ENCODE peak calls at places on chromosomes 12 and 14, in nine cellular contexts. G, O, D, P, K, N, M, Q and R are unnamed samples.

GRCh38 chr12:112971248-112971647 is 7.1 kb upstream of the OAS2 start:
- DNase-seq in G (peak), O (no peak), D (no peak), P (no peak), K (no peak), N (peak), M (no peak), Q (no peak), R (no peak)

GRCh38 chr12:41365653-41366131 is 177.6 kb downstream of the PDZRN4 start:
- DNase-seq in G (no peak), O (no peak), D (peak), P (no peak), K (no peak), N (no peak), M (no peak), Q (no peak), R (no peak)

GRCh38 chr14:83419420-83419819 is 1885.8 kb upstream of the SEL1L start:
- DNase-seq in G (no peak), O (no peak), D (no peak), P (no peak), K (no peak), N (no peak), M (no peak), Q (no peak), R (no peak)

GRCh38 chr14:58566979-58567378 is 70.8 kb upstream of the DACT1 start:
- DNase-seq in G (no peak), O (no peak), D (no peak), P (no peak), K (no peak), N (no peak), M (no peak), Q (no peak), R (no peak)

GRCh38 chr14:58151701-58152568 is at the start of gene ARMH4:
- DNase-seq in G (peak), O (peak), D (peak), P (peak), K (peak), N (peak), M (peak), Q (peak), R (peak)

GRCh38 chr12:72077111-72077820 is 138.6 kb downstream of the TPH2 start:
- DNase-seq in G (no peak), O (no peak), D (no peak), P (no peak), K (peak), N (no peak), M (no peak), Q (no peak), R (no peak)

GRCh38 chr12:108565976-108566375 is 3.6 kb downstream of the ISCU start:
- DNase-seq in G (peak), O (peak), D (peak), P (peak), K (peak), N (peak), M (peak), Q (no peak), R (peak)

GRCh38 chr14:78737606-78738005 is 567.4 kb downstream of the NRXN3 start:
- DNase-seq in G (no peak), O (no peak), D (no peak), P (no peak), K (no peak), N (no peak), M (no peak), Q (no peak), R (no peak)

GRCh38 chr12:88081247-88081646 is 52.0 kb upstream of the C12orf50 start:
- DNase-seq in G (no peak), O (no peak), D (no peak), P (no peak), K (no peak), N (no peak), M (no peak), Q (no peak), R (no peak)

GRCh38 chr14:41051801-41052200 is 554.9 kb upstream of the LRFN5 start:
- DNase-seq in G (no peak), O (no peak), D (no peak), P (no peak), K (no peak), N (no peak), M (no peak), Q (no peak), R (no peak)

GRCh38 chr12:46046436-46046835 is 56.1 kb upstream of the SCAF11 start:
- DNase-seq in G (no peak), O (no peak), D (no peak), P (no peak), K (no peak), N (no peak), M (no peak), Q (no peak), R (no peak)

GRCh38 chr12:3116106-3116898 is 39.1 kb downstream of the TSPAN9 start:
- DNase-seq in G (no peak), O (no peak), D (no peak), P (no peak), K (no peak), N (peak), M (no peak), Q (no peak), R (no peak)

GRCh38 chr12:114729731-114730130 is 45.8 kb upstream of the TBX3 start:
- DNase-seq in G (no peak), O (no peak), D (peak), P (no peak), K (peak), N (peak), M (peak), Q (no peak), R (peak)

GRCh38 chr12:86613306-86613705 is 357.1 kb upstream of the MGAT4C start:
- DNase-seq in G (peak), O (no peak), D (no peak), P (no peak), K (peak), N (no peak), M (peak), Q (no peak), R (peak)

GRCh38 chr12:32273063-32273521 is 126.3 kb upstream of the FGD4 start:
- DNase-seq in G (no peak), O (no peak), D (peak), P (no peak), K (no peak), N (peak), M (no peak), Q (no peak), R (no peak)

GRCh38 chr14:58104808-58105207 is 47.2 kb downstream of the ARMH4 start:
- DNase-seq in G (peak), O (no peak), D (peak), P (no peak), K (peak), N (peak), M (peak), Q (peak), R (peak)

GRCh38 chr14:98345186-98345585 is 926.8 kb downstream of the BCL11B start:
- DNase-seq in G (no peak), O (no peak), D (peak), P (no peak), K (peak), N (no peak), M (peak), Q (no peak), R (no peak)

GRCh38 chr12:21631367-21631766 is 26.3 kb downstream of the LDHB start:
- DNase-seq in G (no peak), O (no peak), D (no peak), P (no peak), K (no peak), N (no peak), M (no peak), Q (no peak), R (no peak)

GRCh38 chr12:81294325-81295190 is 216.7 kb downstream of the ACSS3 start:
- DNase-seq in G (peak), O (no peak), D (peak), P (no peak), K (no peak), N (no peak), M (no peak), Q (no peak), R (no peak)

GRCh38 chr12:48937170-48937569 is 11.9 kb upstream of the FKBP11 start:
- DNase-seq in G (no peak), O (no peak), D (no peak), P (no peak), K (no peak), N (no peak), M (no peak), Q (no peak), R (no peak)

GRCh38 chr14:54172562-54172961 is 215.9 kb upstream of the BMP4 start:
- DNase-seq in G (no peak), O (no peak), D (no peak), P (no peak), K (no peak), N (no peak), M (no peak), Q (no peak), R (no peak)

GRCh38 chr12:7158866-7159600 is 28.9 kb downstream of the CLSTN3 start:
- DNase-seq in G (no peak), O (no peak), D (no peak), P (peak), K (no peak), N (no peak), M (no peak), Q (no peak), R (no peak)

GRCh38 chr12:105922670-105923102 is 216.1 kb downstream of the NUAK1 start:
- DNase-seq in G (peak), O (peak), D (peak), P (no peak), K (peak), N (peak), M (peak), Q (peak), R (no peak)

GRCh38 chr14:97331058-97331457 is 533.9 kb downstream of the VRK1 start:
- DNase-seq in G (no peak), O (no peak), D (no peak), P (no peak), K (no peak), N (no peak), M (no peak), Q (no peak), R (no peak)

GRCh38 chr14:89379006-89379405 is 38.0 kb downstream of the FOXN3 start:
- DNase-seq in G (no peak), O (no peak), D (no peak), P (no peak), K (no peak), N (no peak), M (no peak), Q (no peak), R (no peak)

GRCh38 chr12:62732861-62733427 is 202.0 kb downstream of the PPM1H start:
- DNase-seq in G (peak), O (peak), D (peak), P (no peak), K (peak), N (peak), M (peak), Q (no peak), R (peak)

GRCh38 chr12:96401061-96401871 is 1.0 kb upstream of the CDK17 start:
- DNase-seq in G (peak), O (peak), D (peak), P (no peak), K (peak), N (peak), M (peak), Q (peak), R (no peak)

GRCh38 chr12:54222609-54223008 is 33.8 kb upstream of the SMUG1 start:
- DNase-seq in G (peak), O (peak), D (peak), P (no peak), K (peak), N (peak), M (no peak), Q (peak), R (no peak)

GRCh38 chr12:123269395-123269892 is 2.2 kb downstream of the CDK2AP1 start:
- DNase-seq in G (peak), O (no peak), D (peak), P (peak), K (peak), N (peak), M (no peak), Q (no peak), R (no peak)

GRCh38 chr12:107374136-107374535 is 280.8 kb upstream of the CRY1 start:
- DNase-seq in G (no peak), O (no peak), D (no peak), P (no peak), K (no peak), N (no peak), M (no peak), Q (no peak), R (no peak)

GRCh38 chr12:94875525-94875924 is 128.0 kb downstream of the NDUFA12 start:
- DNase-seq in G (peak), O (peak), D (no peak), P (no peak), K (peak), N (no peak), M (peak), Q (no peak), R (peak)

GRCh38 chr12:40164034-40164433 is 58.2 kb upstream of the SLC2A13 start:
- DNase-seq in G (no peak), O (no peak), D (no peak), P (no peak), K (no peak), N (no peak), M (no peak), Q (no peak), R (no peak)

GRCh38 chr12:124391340-124392261 is 96.7 kb downstream of the RFLNA start:
- DNase-seq in G (no peak), O (no peak), D (peak), P (peak), K (no peak), N (peak), M (peak), Q (no peak), R (no peak)

GRCh38 chr12:91818236-91819131 is 327.2 kb downstream of the BTG1 start:
- DNase-seq in G (no peak), O (no peak), D (peak), P (no peak), K (peak), N (no peak), M (no peak), Q (no peak), R (peak)

GRCh38 chr14:29926701-29927595 is 699 bp downstream of the PRKD1 start:
- DNase-seq in G (peak), O (peak), D (peak), P (peak), K (peak), N (peak), M (peak), Q (no peak), R (no peak)
- H3K27ac ChIP-seq in G (peak), O (peak), D (peak), P (peak), K (no peak), N (peak), M (no peak), Q (no peak), R (no peak)

GRCh38 chr14:86570371-86570770 is 1040.4 kb downstream of the FLRT2 start:
- DNase-seq in G (no peak), O (no peak), D (no peak), P (peak), K (peak), N (no peak), M (no peak), Q (no peak), R (no peak)

GRCh38 chr14:86575141-86575540 is 1045.2 kb downstream of the FLRT2 start:
- DNase-seq in G (peak), O (no peak), D (peak), P (no peak), K (no peak), N (peak), M (no peak), Q (no peak), R (no peak)

GRCh38 chr14:86574026-86574777 is 1044.3 kb downstream of the FLRT2 start:
- DNase-seq in G (peak), O (no peak), D (peak), P (no peak), K (no peak), N (peak), M (no peak), Q (peak), R (no peak)

GRCh38 chr14:86574778-86575129 is 1044.8 kb downstream of the FLRT2 start:
- DNase-seq in G (no peak), O (no peak), D (no peak), P (no peak), K (no peak), N (no peak), M (no peak), Q (no peak), R (no peak)
- H3K27ac ChIP-seq in G (no peak), O (no peak), D (peak), P (no peak), K (no peak), N (no peak), M (no peak), Q (no peak), R (no peak)

DNA sequence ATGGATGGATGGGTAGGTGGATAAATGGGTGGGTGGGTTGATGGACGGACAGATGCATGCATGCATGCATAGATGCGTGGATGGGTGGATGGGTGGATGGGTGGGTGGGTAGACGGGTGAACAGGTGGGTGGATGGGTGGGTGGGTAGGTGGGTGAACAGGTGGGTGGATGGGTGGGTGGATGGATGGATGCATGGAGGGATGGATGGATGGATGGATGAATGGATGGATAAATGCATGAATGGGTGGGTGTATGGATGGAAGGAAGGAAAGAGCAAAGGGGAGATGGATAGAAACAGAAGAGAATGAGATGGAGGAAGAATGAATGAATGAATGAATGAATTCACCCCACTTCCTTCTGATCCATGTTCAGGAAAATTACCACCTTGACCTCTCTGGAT is 143.0 kb downstream of the KSR2 start:
- DNase-seq in G (no peak), O (no peak), D (no peak), P (no peak), K (no peak), N (no peak), M (no peak), Q (no peak), R (no peak)
- H3K27ac ChIP-seq in G (no peak), O (no peak), D (no peak), P (no peak), K (no peak), N (no peak), M (no peak), Q (no peak), R (no peak)

DNA sequence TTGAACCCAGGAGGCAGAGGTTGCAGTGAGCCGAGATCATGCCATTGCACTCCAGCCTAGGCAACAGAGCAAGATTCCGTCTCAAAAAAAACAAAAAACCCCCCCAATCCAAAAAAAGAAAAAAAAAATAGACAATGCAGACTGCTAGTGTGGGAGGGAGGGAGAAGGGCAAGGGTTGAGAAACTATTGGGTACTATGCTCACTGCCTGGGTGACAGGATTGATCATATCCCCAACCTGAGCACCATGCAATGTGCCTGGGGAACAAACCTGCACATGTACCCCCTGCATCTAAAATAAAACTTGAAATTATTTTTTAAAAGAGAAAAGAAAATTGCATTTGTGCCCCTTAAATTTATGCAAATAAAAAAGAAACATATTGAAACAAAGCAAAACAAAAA is 65.6 kb upstream of the PLEKHG3 start:
- DNase-seq in G (no peak), O (no peak), D (no peak), P (no peak), K (no peak), N (no peak), M (no peak), Q (no peak), R (no peak)
- H3K27ac ChIP-seq in G (no peak), O (peak), D (no peak), P (no peak), K (no peak), N (no peak), M (peak), Q (no peak), R (no peak)

DNA sequence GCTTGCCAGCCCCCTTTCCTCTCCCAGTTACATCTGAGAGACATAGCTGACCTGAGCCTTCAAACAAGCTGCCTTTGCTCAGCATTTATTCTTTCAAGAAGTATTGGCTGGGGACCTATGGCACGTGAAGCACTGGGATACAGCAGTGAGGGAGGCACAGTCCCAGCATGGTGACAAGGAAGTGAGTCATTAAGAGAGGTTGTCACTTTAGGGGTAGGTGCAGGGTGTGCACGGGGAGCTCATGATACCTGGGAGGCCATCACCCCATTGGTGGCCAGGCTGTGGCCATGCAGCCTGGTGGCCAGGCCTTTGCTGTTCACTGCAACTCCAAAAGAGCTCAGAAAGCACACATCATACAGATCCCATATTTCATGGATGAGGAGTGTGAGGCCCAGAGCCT is 5.7 kb upstream of the KRT75 start:
- DNase-seq in G (no peak), O (no peak), D (no peak), P (no peak), K (no peak), N (no peak), M (no peak), Q (no peak), R (no peak)
- H3K27ac ChIP-seq in G (no peak), O (peak), D (peak), P (no peak), K (peak), N (no peak), M (peak), Q (no peak), R (peak)

GRCh38 chr12:101703487-101703886 is 6.0 kb downstream of the CHPT1 start:
- DNase-seq in G (no peak), O (no peak), D (no peak), P (no peak), K (no peak), N (no peak), M (no peak), Q (no peak), R (no peak)

GRCh38 chr12:101697930-101698781 is 716 bp downstream of the CHPT1 start:
- DNase-seq in G (peak), O (peak), D (peak), P (peak), K (peak), N (peak), M (peak), Q (no peak), R (no peak)

GRCh38 chr12:101698782-101699347 is 1.4 kb downstream of the CHPT1 start:
- DNase-seq in G (peak), O (peak), D (peak), P (no peak), K (no peak), N (peak), M (peak), Q (no peak), R (no peak)

GRCh38 chr12:101697197-101697929 is at the start of gene CHPT1:
- DNase-seq in G (peak), O (peak), D (peak), P (peak), K (peak), N (peak), M (peak), Q (no peak), R (no peak)

DNA sequence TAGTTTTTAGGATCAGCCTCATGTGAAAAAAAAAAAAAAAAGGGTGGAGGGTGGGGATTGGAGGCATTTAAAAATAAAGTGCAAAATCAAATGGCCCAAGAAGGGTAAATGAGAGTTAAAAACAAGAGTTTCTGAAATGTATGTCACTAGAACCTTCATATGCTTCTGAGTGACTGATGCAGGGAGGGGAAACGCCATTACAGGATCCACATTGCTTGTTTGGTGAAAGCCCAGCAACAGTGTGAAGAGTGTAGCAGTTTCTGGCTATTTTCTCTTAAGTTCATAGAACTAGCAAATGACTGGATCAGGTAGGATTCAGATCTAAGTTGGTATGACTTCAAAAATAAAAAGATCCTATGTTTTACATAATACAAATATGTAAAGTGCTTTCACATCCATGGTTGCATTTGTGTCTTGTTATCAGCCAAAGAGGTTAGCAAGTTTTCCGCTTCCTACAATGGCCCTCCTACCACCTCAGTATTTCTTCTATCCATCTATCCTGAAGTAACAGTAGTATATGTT is 2.9 kb downstream of the CHPT1 start:
- DNase-seq in G (no peak), O (no peak), D (no peak), P (no peak), K (no peak), N (no peak), M (no peak), Q (no peak), R (no peak)
- H3K27ac ChIP-seq in G (no peak), O (no peak), D (no peak), P (no peak), K (no peak), N (no peak), M (no peak), Q (no peak), R (no peak)

DNA sequence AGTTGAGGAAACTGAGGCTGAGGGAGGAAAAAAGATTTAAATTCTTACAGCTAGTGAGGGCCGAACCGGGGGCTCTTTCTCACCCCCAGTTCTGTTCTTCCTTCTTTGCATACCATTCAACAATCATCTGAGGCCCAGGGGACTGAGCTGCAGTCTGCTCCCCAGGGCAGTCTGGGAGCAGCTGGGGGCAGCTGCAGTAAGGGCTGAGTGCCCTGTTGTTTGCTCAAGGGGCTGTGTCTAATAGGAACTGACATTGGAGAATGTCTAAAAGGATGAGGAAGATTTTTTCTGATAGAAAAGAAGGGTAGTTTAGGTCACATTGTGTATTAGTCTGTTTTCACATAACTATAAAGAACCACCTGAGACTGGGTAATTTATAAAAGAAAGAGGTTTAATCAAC is 42.2 kb downstream of the SLC17A8 start:
- DNase-seq in G (no peak), O (no peak), D (no peak), P (no peak), K (no peak), N (no peak), M (no peak), Q (no peak), R (no peak)
- H3K27ac ChIP-seq in G (no peak), O (no peak), D (no peak), P (no peak), K (no peak), N (no peak), M (no peak), Q (no peak), R (no peak)